ENCODE peak calls at places on chromosomes 1 and 21, in four cellular contexts. H is IMR-90, B is H1, N is H9. T is an unnamed sample.

GRCh38 chr21:34882719-34883131 is 166.4 kb downstream of the RUNX1 start:
- DNase-seq in H (no peak), B (no peak), N (no peak), T (no peak)

GRCh38 chr1:190491404-190491803 is 13.7 kb upstream of the BRINP3 start:
- DNase-seq in H (no peak), B (no peak), N (no peak), T (no peak)

GRCh38 chr1:177063648-177064047 is 100.9 kb downstream of the ASTN1 start:
- DNase-seq in H (no peak), B (no peak), N (no peak), T (no peak)

GRCh38 chr1:245404527-245404926 is 249.7 kb downstream of the KIF26B start:
- DNase-seq in H (no peak), B (no peak), N (no peak), T (no peak)

GRCh38 chr1:221310180-221310579 is 430.9 kb downstream of the HLX start:
- DNase-seq in H (no peak), B (no peak), N (no peak), T (peak; percentile 97)

GRCh38 chr1:15004396-15004795 is 149.2 kb upstream of the TMEM51 start:
- DNase-seq in H (peak; percentile 23), B (no peak), N (no peak), T (no peak)

GRCh38 chr1:246214708-246215504 is 292.2 kb downstream of the SMYD3 start:
- DNase-seq in H (peak; percentile 98), B (no peak), N (no peak), T (no peak)

GRCh38 chr21:15616864-15617574 is 112.8 kb upstream of the USP25 start:
- DNase-seq in H (peak; percentile 3), B (no peak), N (no peak), T (no peak)

GRCh38 chr1:207579436-207579799 is 65.5 kb upstream of the CR1L start:
- DNase-seq in H (peak; percentile 60), B (peak; percentile 36), N (peak; percentile 85), T (peak; percentile 93)

GRCh38 chr1:240170245-240170644 is 78.6 kb downstream of the FMN2 start:
- DNase-seq in H (no peak), B (no peak), N (no peak), T (no peak)

GRCh38 chr1:157948547-157949152 is 44.8 kb upstream of the KIRREL1 start:
- DNase-seq in H (peak; percentile 42), B (peak; percentile 39), N (peak; percentile 78), T (peak; percentile 88)

GRCh38 chr1:161481624-161482392 is 23.4 kb upstream of the FCGR2A start:
- DNase-seq in H (no peak), B (no peak), N (no peak), T (no peak)

GRCh38 chr1:109312978-109313775 is 6.4 kb upstream of the MYBPHL start:
- DNase-seq in H (no peak), B (no peak), N (no peak), T (no peak)

GRCh38 chr1:221228594-221228993 is 349.4 kb downstream of the HLX start:
- DNase-seq in H (no peak), B (peak; percentile 10), N (peak; percentile 51), T (peak; percentile 84)

GRCh38 chr1:70143052-70143659 is 62.2 kb downstream of the LRRC40 start:
- DNase-seq in H (peak; percentile 75), B (no peak), N (no peak), T (peak; percentile 19)

GRCh38 chr1:5972198-5972520 is 20.1 kb downstream of the NPHP4 start:
- DNase-seq in H (no peak), B (no peak), N (no peak), T (no peak)

GRCh38 chr1:109548321-109549267 is at the start of gene GNAI3:
- DNase-seq in H (peak; percentile 96), B (peak; percentile 82), N (peak; percentile 95), T (peak; percentile 98)

GRCh38 chr1:86875722-86876121 is 38.2 kb downstream of the SELENOF start:
- DNase-seq in H (no peak), B (no peak), N (no peak), T (no peak)

GRCh38 chr1:43238104-43238503 is 31.7 kb upstream of the TMEM125 start:
- DNase-seq in H (peak; percentile 64), B (peak; percentile 36), N (peak; percentile 80), T (peak; percentile 86)

GRCh38 chr1:56418047-56418680 is 161.2 kb downstream of the PLPP3 start:
- DNase-seq in H (no peak), B (no peak), N (no peak), T (no peak)

GRCh38 chr1:220498188-220498587 is 29.7 kb upstream of the MARK1 start:
- DNase-seq in H (no peak), B (no peak), N (no peak), T (no peak)

GRCh38 chr1:226548281-226549093 is at the start of gene STUM:
- DNase-seq in H (peak; percentile 9), B (no peak), N (peak; percentile 73), T (peak; percentile 67)

GRCh38 chr1:96259399-96259798 is 462.2 kb upstream of the PTBP2 start:
- DNase-seq in H (no peak), B (no peak), N (no peak), T (peak; percentile 90)

GRCh38 chr1:227886993-227887696 is 60.6 kb downstream of the WNT9A start:
- DNase-seq in H (peak; percentile 45), B (no peak), N (peak; percentile 57), T (peak; percentile 59)

GRCh38 chr1:97160796-97161195 is 439.2 kb downstream of the PTBP2 start:
- DNase-seq in H (peak; percentile 17), B (no peak), N (no peak), T (no peak)

GRCh38 chr1:67342002-67342890 is 34.6 kb downstream of the IL12RB2 start:
- DNase-seq in H (no peak), B (peak; percentile 25), N (peak; percentile 66), T (peak; percentile 23)

GRCh38 chr1:78003882-78004718 is 639 bp upstream of the DNAJB4 start:
- DNase-seq in H (peak; percentile 83), B (no peak), N (peak; percentile 74), T (peak; percentile 90)

GRCh38 chr1:244100691-244101453 is 49.8 kb downstream of the ZBTB18 start:
- DNase-seq in H (peak; percentile 62), B (no peak), N (no peak), T (no peak)

GRCh38 chr1:201610806-201611205 is 71.9 kb downstream of the NAV1 start:
- DNase-seq in H (no peak), B (no peak), N (no peak), T (no peak)

GRCh38 chr1:240611619-240612490 is at the start of gene GREM2:
- DNase-seq in H (peak; percentile 95), B (no peak), N (peak; percentile 74), T (peak; percentile 75)

GRCh38 chr1:43994794-43995790 is 3.7 kb downstream of the CCDC24 start:
- DNase-seq in H (no peak), B (peak; percentile 39), N (peak; percentile 82), T (peak; percentile 86)

GRCh38 chr1:91450260-91450659 is 45.6 kb upstream of the HFM1 start:
- DNase-seq in H (no peak), B (no peak), N (no peak), T (no peak)

GRCh38 chr1:5225687-5226389 is 571.4 kb downstream of the AJAP1 start:
- DNase-seq in H (no peak), B (peak; percentile 56), N (peak; percentile 69), T (peak; percentile 57)

GRCh38 chr1:86522230-86522629 is 24.6 kb upstream of the CLCA4 start:
- DNase-seq in H (no peak), B (no peak), N (no peak), T (no peak)

GRCh38 chr1:19074361-19074901 is 118.0 kb upstream of the IFFO2 start:
- DNase-seq in H (no peak), B (no peak), N (no peak), T (no peak)

GRCh38 chr1:71651229-71651628 is 570.4 kb upstream of the ZRANB2 start:
- DNase-seq in H (no peak), B (no peak), N (no peak), T (no peak)

GRCh38 chr1:60427701-60428100 is 354.1 kb upstream of the C1orf87 start:
- DNase-seq in H (no peak), B (no peak), N (no peak), T (no peak)

GRCh38 chr1:38360807-38361206 is 314.2 kb upstream of the POU3F1 start:
- DNase-seq in H (no peak), B (no peak), N (no peak), T (peak; percentile 43)

GRCh38 chr1:11789126-11790067 is 16.4 kb downstream of the MTHFR start:
- DNase-seq in H (no peak), B (no peak), N (no peak), T (no peak)

GRCh38 chr1:11786168-11786567 is 19.6 kb downstream of the MTHFR start:
- DNase-seq in H (no peak), B (no peak), N (no peak), T (no peak)

GRCh38 chr1:11787804-11788436 is 17.8 kb downstream of the MTHFR start:
- DNase-seq in H (no peak), B (no peak), N (no peak), T (peak; percentile 25)

GRCh38 chr1:11788549-11789053 is 17.2 kb downstream of the MTHFR start:
- DNase-seq in H (no peak), B (no peak), N (no peak), T (no peak)

DNA sequence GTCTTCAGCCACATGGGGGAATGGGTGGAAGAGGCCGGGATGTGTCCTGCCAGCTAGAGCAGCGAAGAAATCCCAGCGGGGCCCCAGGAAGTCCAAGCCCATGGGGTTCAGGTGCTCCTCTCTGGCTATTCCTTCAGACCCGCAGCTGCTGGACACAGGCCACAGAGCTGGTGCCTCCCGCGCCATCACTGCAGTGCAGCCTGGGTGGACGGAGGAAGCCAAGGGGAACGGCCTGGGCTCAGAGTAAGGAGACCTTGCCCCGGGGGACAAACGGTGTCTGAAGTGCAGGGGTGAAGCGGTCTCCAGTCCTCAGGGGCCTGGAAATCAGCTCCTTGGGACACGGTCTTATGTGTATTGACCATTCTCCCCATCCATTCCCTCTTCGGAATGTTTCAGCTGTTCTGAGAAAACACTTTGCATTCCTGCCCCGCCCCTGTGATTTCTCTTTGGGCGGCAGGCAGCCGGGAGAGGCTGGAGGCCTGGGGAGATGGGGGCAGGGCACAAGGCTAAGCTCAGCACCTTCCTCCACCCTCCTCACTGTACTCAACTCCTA is 18.4 kb downstream of the MTHFR start:
- DNase-seq in H (peak; percentile 34), B (no peak), N (no peak), T (peak; percentile 91)
- H3K4ac ChIP-seq in H (peak overlapping the region; percentile 91), B (peak overlapping the region; percentile 55), N (no peak overlapping the region), T (peak overlapping the region; percentile 26)

GRCh38 chr21:31959881-31960280 is 87.1 kb downstream of the HUNK start:
- DNase-seq in H (no peak), B (no peak), N (no peak), T (no peak)
- H4K5ac ChIP-seq in H (no peak overlapping the region), B (no peak overlapping the region), N (no peak overlapping the region), T (no peak overlapping the region)

GRCh38 chr1:206469411-206469932 is 804 bp upstream of the IKBKE start:
- DNase-seq in H (no peak), B (no peak), N (no peak), T (peak; percentile 46)
- H2BK120ac ChIP-seq in H (peak overlapping the region; percentile 84), B (no peak overlapping the region), N (no peak overlapping the region), T (no peak overlapping the region)

GRCh38 chr21:45021428-45022347 is 52.7 kb upstream of the ADARB1 start:
- DNase-seq in H (no peak), B (no peak), N (no peak), T (peak; percentile 22)
- H3K4ac ChIP-seq in H (no peak overlapping the region), B (no peak overlapping the region), N (no peak overlapping the region), T (no peak overlapping the region)

GRCh38 chr1:167400359-167400953 is 117.9 kb downstream of the CD247 start:
- DNase-seq in H (no peak), B (no peak), N (no peak), T (no peak)
- H4K5ac ChIP-seq in H (no peak overlapping the region), B (no peak overlapping the region), N (no peak overlapping the region), T (no peak overlapping the region)

T was measured in mesendoderm.